ENCODE peak calls at places on chromosomes 3 and 15, in nine cellular contexts. One of them, this sample, is unnamed. For H3K27me3, the result is how much of the 10 kb centered on the place peaks cover.

GRCh38 chr15:32935139-32935538 is 217.3 kb downstream of the GREM1 start:
- DNase-seq in suprapubic skin: no peak
- DNase-seq in body of pancreas: no peak
- DNase-seq in ovary: no peak
- DNase-seq in Panc1: no peak
- DNase-seq in heart right ventricle: no peak
- DNase-seq in sigmoid colon: no peak
- DNase-seq in endodermal cell: no peak
- DNase-seq in IMR-90: no peak
- DNase-seq in this sample: no peak

GRCh38 chr15:84081391-84082168 is 154.0 kb upstream of the GOLGA6L4 start:
- DNase-seq in heart right ventricle: no peak
- DNase-seq in body of pancreas: no peak
- DNase-seq in IMR-90: no peak
- DNase-seq in Panc1: no peak
- DNase-seq in endodermal cell: no peak
- DNase-seq in sigmoid colon: no peak
- DNase-seq in suprapubic skin: no peak
- DNase-seq in ovary: no peak
- DNase-seq in this sample: no peak

GRCh38 chr3:39414421-39414907 is 7.9 kb downstream of the RPSA start:
- DNase-seq in suprapubic skin: no peak
- DNase-seq in ovary: no peak
- DNase-seq in sigmoid colon: no peak
- DNase-seq in body of pancreas: no peak
- DNase-seq in IMR-90: no peak
- DNase-seq in Panc1: no peak
- DNase-seq in heart right ventricle: no peak
- DNase-seq in endodermal cell: peak
- DNase-seq in this sample: peak

GRCh38 chr15:45331977-45332376 is 46.4 kb downstream of the GATM start:
- DNase-seq in sigmoid colon: no peak
- DNase-seq in body of pancreas: no peak
- DNase-seq in suprapubic skin: no peak
- DNase-seq in Panc1: no peak
- DNase-seq in IMR-90: no peak
- DNase-seq in ovary: no peak
- DNase-seq in heart right ventricle: peak
- DNase-seq in endodermal cell: no peak
- DNase-seq in this sample: no peak

GRCh38 chr3:160006282-160007163 is 17.9 kb downstream of the IL12A start:
- DNase-seq in ovary: no peak
- DNase-seq in sigmoid colon: peak
- DNase-seq in endodermal cell: peak
- DNase-seq in Panc1: peak
- DNase-seq in IMR-90: peak
- DNase-seq in heart right ventricle: peak
- DNase-seq in body of pancreas: peak
- DNase-seq in suprapubic skin: no peak
- DNase-seq in this sample: no peak

GRCh38 chr15:44385344-44385942 is 42.0 kb upstream of the CTDSPL2 start:
- DNase-seq in suprapubic skin: no peak
- DNase-seq in ovary: no peak
- DNase-seq in heart right ventricle: no peak
- DNase-seq in IMR-90: no peak
- DNase-seq in endodermal cell: no peak
- DNase-seq in body of pancreas: no peak
- DNase-seq in Panc1: no peak
- DNase-seq in sigmoid colon: no peak
- DNase-seq in this sample: no peak

GRCh38 chr15:24039683-24040082 is 352.6 kb upstream of the NDN start:
- DNase-seq in sigmoid colon: no peak
- DNase-seq in heart right ventricle: no peak
- DNase-seq in Panc1: no peak
- DNase-seq in IMR-90: no peak
- DNase-seq in endodermal cell: no peak
- DNase-seq in suprapubic skin: no peak
- DNase-seq in body of pancreas: no peak
- DNase-seq in ovary: no peak
- DNase-seq in this sample: no peak

GRCh38 chr15:78810377-78811123 is 714 bp downstream of the ADAMTS7 start:
- DNase-seq in sigmoid colon: peak
- DNase-seq in body of pancreas: peak
- DNase-seq in IMR-90: peak
- DNase-seq in endodermal cell: peak
- DNase-seq in ovary: peak
- DNase-seq in Panc1: no peak
- DNase-seq in suprapubic skin: peak
- DNase-seq in heart right ventricle: peak
- DNase-seq in this sample: no peak

GRCh38 chr3:72255191-72255590 is 470.2 kb upstream of the PROK2 start:
- DNase-seq in IMR-90: no peak
- DNase-seq in body of pancreas: peak
- DNase-seq in ovary: no peak
- DNase-seq in suprapubic skin: no peak
- DNase-seq in heart right ventricle: peak
- DNase-seq in Panc1: no peak
- DNase-seq in sigmoid colon: no peak
- DNase-seq in endodermal cell: peak
- DNase-seq in this sample: no peak

GRCh38 chr15:72141171-72142084 is 23.2 kb downstream of the SENP8 start:
- DNase-seq in suprapubic skin: no peak
- DNase-seq in endodermal cell: no peak
- DNase-seq in Panc1: no peak
- DNase-seq in heart right ventricle: no peak
- DNase-seq in IMR-90: no peak
- DNase-seq in sigmoid colon: no peak
- DNase-seq in body of pancreas: no peak
- DNase-seq in ovary: no peak
- DNase-seq in this sample: no peak

GRCh38 chr3:172787019-172787418 is 36.5 kb downstream of the ECT2 start:
- DNase-seq in sigmoid colon: no peak
- DNase-seq in ovary: no peak
- DNase-seq in IMR-90: no peak
- DNase-seq in endodermal cell: no peak
- DNase-seq in body of pancreas: no peak
- DNase-seq in suprapubic skin: no peak
- DNase-seq in heart right ventricle: no peak
- DNase-seq in Panc1: no peak
- DNase-seq in this sample: no peak

DNA sequence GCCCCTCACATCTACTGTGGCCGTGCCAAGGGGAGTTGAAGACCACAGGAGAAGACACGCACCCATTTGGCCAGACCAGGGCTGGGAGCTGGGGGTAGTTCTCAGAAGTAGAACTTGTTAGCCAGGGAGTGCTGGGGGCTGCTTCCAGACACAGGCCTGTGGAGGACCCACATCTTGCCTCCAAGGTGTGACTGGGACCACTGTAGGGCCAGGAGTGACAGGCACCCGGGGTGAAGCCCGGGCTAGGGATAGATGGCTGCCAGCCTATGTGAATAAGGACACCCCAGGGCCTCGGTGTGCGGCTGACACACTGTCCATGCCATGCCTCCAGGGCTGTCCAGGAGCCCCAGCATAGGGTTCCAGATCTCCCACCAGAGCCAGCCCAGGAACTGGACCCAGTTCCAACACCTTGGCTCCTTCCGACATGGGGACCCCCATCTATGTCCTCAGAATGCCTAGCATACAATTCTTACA is 1.8 kb downstream of the ANPEP start:
- DNase-seq in IMR-90: no peak
- DNase-seq in ovary: no peak
- DNase-seq in suprapubic skin: no peak
- DNase-seq in heart right ventricle: no peak
- DNase-seq in Panc1: no peak
- DNase-seq in endodermal cell: no peak
- DNase-seq in sigmoid colon: no peak
- DNase-seq in body of pancreas: no peak
- DNase-seq in this sample: no peak
- H3K27ac ChIP-seq in IMR-90: no peak
- H3K27ac ChIP-seq in ovary: no peak
- H3K27ac ChIP-seq in suprapubic skin: peak
- H3K27ac ChIP-seq in heart right ventricle: no peak
- H3K27ac ChIP-seq in Panc1: peak
- H3K27ac ChIP-seq in endodermal cell: no peak
- H3K27ac ChIP-seq in sigmoid colon: no peak
- H3K27ac ChIP-seq in body of pancreas: no peak
- H3K27ac ChIP-seq in this sample: no peak

GRCh38 chr3:187257471-187257870 is 34.1 kb downstream of the MASP1 start:
- DNase-seq in endodermal cell: no peak
- DNase-seq in Panc1: no peak
- DNase-seq in heart right ventricle: no peak
- DNase-seq in IMR-90: no peak
- DNase-seq in suprapubic skin: no peak
- DNase-seq in body of pancreas: no peak
- DNase-seq in ovary: no peak
- DNase-seq in sigmoid colon: no peak
- DNase-seq in this sample: no peak

GRCh38 chr3:187256217-187256616 is 35.3 kb downstream of the MASP1 start:
- DNase-seq in suprapubic skin: no peak
- DNase-seq in ovary: no peak
- DNase-seq in body of pancreas: no peak
- DNase-seq in heart right ventricle: no peak
- DNase-seq in Panc1: no peak
- DNase-seq in IMR-90: no peak
- DNase-seq in sigmoid colon: no peak
- DNase-seq in endodermal cell: no peak
- DNase-seq in this sample: peak

GRCh38 chr3:187251599-187251998 is 39.9 kb downstream of the MASP1 start:
- DNase-seq in ovary: no peak
- DNase-seq in IMR-90: no peak
- DNase-seq in sigmoid colon: no peak
- DNase-seq in Panc1: no peak
- DNase-seq in suprapubic skin: no peak
- DNase-seq in heart right ventricle: no peak
- DNase-seq in endodermal cell: no peak
- DNase-seq in body of pancreas: no peak
- DNase-seq in this sample: no peak

GRCh38 chr3:187252311-187252710 is 39.2 kb downstream of the MASP1 start:
- DNase-seq in endodermal cell: no peak
- DNase-seq in sigmoid colon: no peak
- DNase-seq in ovary: no peak
- DNase-seq in suprapubic skin: no peak
- DNase-seq in Panc1: no peak
- DNase-seq in IMR-90: peak
- DNase-seq in heart right ventricle: no peak
- DNase-seq in body of pancreas: no peak
- DNase-seq in this sample: no peak

GRCh38 chr3:187255314-187255713 is 36.2 kb downstream of the MASP1 start:
- DNase-seq in IMR-90: no peak
- DNase-seq in ovary: no peak
- DNase-seq in body of pancreas: no peak
- DNase-seq in heart right ventricle: no peak
- DNase-seq in sigmoid colon: no peak
- DNase-seq in suprapubic skin: no peak
- DNase-seq in endodermal cell: no peak
- DNase-seq in Panc1: no peak
- DNase-seq in this sample: no peak
- H3K27me3 ChIP-seq in IMR-90: under half
- H3K27me3 ChIP-seq in ovary: under half
- H3K27me3 ChIP-seq in body of pancreas: under half
- H3K27me3 ChIP-seq in heart right ventricle: under half
- H3K27me3 ChIP-seq in sigmoid colon: under half
- H3K27me3 ChIP-seq in suprapubic skin: under half
- H3K27me3 ChIP-seq in endodermal cell: under half
- H3K27me3 ChIP-seq in Panc1: under half
- H3K27me3 ChIP-seq in this sample: under half

DNA sequence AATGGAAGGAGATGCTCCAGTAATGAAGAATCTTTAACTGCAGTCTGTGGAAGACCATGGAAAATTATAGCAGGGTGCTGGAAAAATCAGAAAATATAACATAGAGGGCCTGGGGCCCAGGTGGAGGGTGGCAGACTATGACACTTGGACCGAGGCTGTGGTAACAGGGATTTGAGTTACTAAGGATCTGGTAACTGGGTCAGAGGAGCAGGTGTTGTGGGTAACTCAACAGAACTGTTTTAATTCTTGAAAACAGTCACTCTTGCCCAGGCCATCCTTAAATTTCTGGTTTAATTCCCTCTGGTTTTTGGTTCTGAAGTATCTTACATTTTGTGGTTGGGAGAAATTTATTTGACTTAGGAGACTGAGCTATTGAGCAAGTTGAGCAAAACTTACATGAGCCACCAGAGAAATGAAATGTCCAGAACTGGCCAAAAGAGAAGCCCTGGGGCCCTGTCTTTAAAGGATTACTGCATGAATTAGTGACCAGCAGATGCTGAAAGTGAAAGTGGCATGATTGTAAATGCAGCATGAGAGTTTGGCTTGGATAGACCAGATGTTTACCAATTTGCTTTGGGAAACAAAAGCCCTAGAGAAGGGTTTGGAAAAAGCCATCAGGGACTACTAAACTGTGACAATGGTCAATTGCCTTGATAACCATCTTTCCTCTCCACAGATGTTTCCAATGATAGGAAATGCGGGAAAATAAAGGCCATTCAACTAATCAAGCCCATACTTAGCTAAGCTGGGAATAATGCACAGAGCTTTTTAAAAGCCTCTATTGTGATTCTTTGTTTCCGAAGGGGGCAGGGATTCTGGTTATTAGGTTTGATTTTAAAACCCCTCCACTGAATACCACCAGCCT is 374.9 kb upstream of the TGFBR2 start:
- DNase-seq in body of pancreas: no peak
- DNase-seq in sigmoid colon: no peak
- DNase-seq in heart right ventricle: peak
- DNase-seq in suprapubic skin: no peak
- DNase-seq in IMR-90: peak
- DNase-seq in Panc1: no peak
- DNase-seq in ovary: no peak
- DNase-seq in endodermal cell: no peak
- DNase-seq in this sample: no peak
- H3K27ac ChIP-seq in body of pancreas: no peak
- H3K27ac ChIP-seq in sigmoid colon: peak
- H3K27ac ChIP-seq in heart right ventricle: peak
- H3K27ac ChIP-seq in suprapubic skin: peak
- H3K27ac ChIP-seq in IMR-90: peak
- H3K27ac ChIP-seq in Panc1: peak
- H3K27ac ChIP-seq in ovary: no peak
- H3K27ac ChIP-seq in endodermal cell: no peak
- H3K27ac ChIP-seq in this sample: peak

DNA sequence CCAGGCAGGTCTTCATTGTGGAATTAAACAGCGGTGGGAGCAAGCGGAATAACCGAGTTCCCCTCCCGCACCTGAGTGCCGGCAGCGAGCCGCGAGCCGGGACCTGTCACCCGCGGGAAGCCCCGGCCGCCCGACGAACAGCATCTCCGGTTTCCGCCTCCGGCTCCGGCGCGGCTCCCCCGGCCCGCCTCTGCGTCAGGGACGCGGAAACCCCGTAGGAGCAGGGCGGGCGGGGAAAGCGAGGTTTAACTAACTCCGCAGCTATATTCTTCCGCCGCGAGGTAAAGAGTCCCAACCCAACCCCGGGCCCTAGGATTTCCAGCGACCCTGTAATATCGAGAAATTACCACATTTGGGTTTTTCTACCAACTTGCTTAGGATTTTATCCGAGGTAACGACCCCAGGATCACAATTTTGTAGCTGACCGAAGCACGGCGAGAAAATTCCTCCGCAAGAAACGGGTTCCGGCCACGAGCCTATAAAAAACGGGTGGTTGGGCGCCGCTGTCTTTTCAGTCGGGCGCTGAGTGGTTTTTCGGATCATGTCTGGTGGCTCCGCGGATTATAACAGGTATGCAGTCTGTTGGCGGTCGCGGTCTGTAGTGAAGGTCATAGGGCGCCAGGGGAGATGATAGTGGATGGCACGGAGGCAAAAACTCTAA is at the start of gene EIF4A2:
- DNase-seq in endodermal cell: peak
- DNase-seq in Panc1: no peak
- DNase-seq in suprapubic skin: peak
- DNase-seq in ovary: peak
- DNase-seq in heart right ventricle: peak
- DNase-seq in IMR-90: peak
- DNase-seq in sigmoid colon: peak
- DNase-seq in body of pancreas: peak
- DNase-seq in this sample: peak
- H3K27me3 ChIP-seq in endodermal cell: under half
- H3K27me3 ChIP-seq in Panc1: under half
- H3K27me3 ChIP-seq in suprapubic skin: under half
- H3K27me3 ChIP-seq in ovary: under half
- H3K27me3 ChIP-seq in heart right ventricle: under half
- H3K27me3 ChIP-seq in IMR-90: under half
- H3K27me3 ChIP-seq in sigmoid colon: under half
- H3K27me3 ChIP-seq in body of pancreas: under half
- H3K27me3 ChIP-seq in this sample: under half